ENCODE peak calls at places on chromosome 22, in four cellular contexts. D, Y, K and Q are unnamed samples.

GRCh38 chr22:49512471-49512870 is 315.2 kb downstream of the BRD1 start:
- DNase-seq in D (no peak), Y (no peak), K (no peak), Q (no peak)

GRCh38 chr22:43345761-43346261 is 2.6 kb upstream of the SCUBE1 start:
- DNase-seq in D (no peak), Y (no peak), K (no peak), Q (no peak)

GRCh38 chr22:29320546-29320945 is 5.0 kb upstream of the RASL10A start:
- DNase-seq in D (no peak), Y (no peak), K (no peak), Q (no peak)

GRCh38 chr22:19648419-19648929 is 65.8 kb upstream of the SEPTIN5 start:
- DNase-seq in D (peak; percentile 49), Y (no peak), K (no peak), Q (no peak)

GRCh38 chr22:39994046-39994565 is 648 bp upstream of the FAM83F start:
- DNase-seq in D (no peak), Y (no peak), K (no peak), Q (no peak)

GRCh38 chr22:38706101-38706884 is 549 bp downstream of the GTPBP1 start:
- DNase-seq in D (peak; percentile 38), Y (peak; percentile 78), K (peak; percentile 64), Q (peak; percentile 21)

GRCh38 chr22:44094751-44095302 is 70.7 kb downstream of the PARVB start:
- DNase-seq in D (no peak), Y (no peak), K (no peak), Q (no peak)

GRCh38 chr22:39514373-39514973 is 5.9 kb upstream of the ATF4 start:
- DNase-seq in D (peak; percentile 81), Y (no peak), K (peak; percentile 47), Q (no peak)

GRCh38 chr22:44648085-44648820 is 53.8 kb upstream of the PRR5 start:
- DNase-seq in D (no peak), Y (no peak), K (peak; percentile 8), Q (no peak)

GRCh38 chr22:35631597-35631996 is 14.5 kb upstream of the MB start:
- DNase-seq in D (peak; percentile 92), Y (peak; percentile 65), K (peak; percentile 60), Q (no peak)

GRCh38 chr22:37663521-37664140 is 5.1 kb downstream of the PDXP start:
- DNase-seq in D (no peak), Y (peak; percentile 83), K (no peak), Q (no peak)

GRCh38 chr22:29531419-29531818 is 22.1 kb downstream of the THOC5 start:
- DNase-seq in D (no peak), Y (no peak), K (no peak), Q (no peak)

GRCh38 chr22:24284747-24285203 is 14.1 kb downstream of the SPECC1L start:
- DNase-seq in D (no peak), Y (no peak), K (no peak), Q (no peak)

GRCh38 chr22:35981900-35982299 is 46.7 kb downstream of the RBFOX2 start:
- DNase-seq in D (no peak), Y (no peak), K (no peak), Q (no peak)

GRCh38 chr22:21003782-21004181 is 1.9 kb upstream of the THAP7 start:
- DNase-seq in D (no peak), Y (no peak), K (no peak), Q (no peak)

GRCh38 chr22:45970709-45971388 is 6.1 kb downstream of the WNT7B start:
- DNase-seq in D (peak; percentile 66), Y (no peak), K (peak; percentile 66), Q (no peak)
- H3K27me3 ChIP-seq in D (peaks cover 66% of the 10 kb centered on the region), Y (peaks cover 91% of the 10 kb centered on the region), K (peaks cover 48% of the 10 kb centered on the region), Q (no peaks in the 10 kb centered on the region)

GRCh38 chr22:50535113-50535512 is 5.3 kb upstream of the TYMP start:
- DNase-seq in D (no peak), Y (no peak), K (no peak), Q (no peak)
- H3K4me1 ChIP-seq in D (peaks cover 4% of the 10 kb centered on the region), Y (peaks cover 24% of the 10 kb centered on the region), K (peaks cover 9% of the 10 kb centered on the region), Q (peaks cover 8% of the 10 kb centered on the region)

DNA sequence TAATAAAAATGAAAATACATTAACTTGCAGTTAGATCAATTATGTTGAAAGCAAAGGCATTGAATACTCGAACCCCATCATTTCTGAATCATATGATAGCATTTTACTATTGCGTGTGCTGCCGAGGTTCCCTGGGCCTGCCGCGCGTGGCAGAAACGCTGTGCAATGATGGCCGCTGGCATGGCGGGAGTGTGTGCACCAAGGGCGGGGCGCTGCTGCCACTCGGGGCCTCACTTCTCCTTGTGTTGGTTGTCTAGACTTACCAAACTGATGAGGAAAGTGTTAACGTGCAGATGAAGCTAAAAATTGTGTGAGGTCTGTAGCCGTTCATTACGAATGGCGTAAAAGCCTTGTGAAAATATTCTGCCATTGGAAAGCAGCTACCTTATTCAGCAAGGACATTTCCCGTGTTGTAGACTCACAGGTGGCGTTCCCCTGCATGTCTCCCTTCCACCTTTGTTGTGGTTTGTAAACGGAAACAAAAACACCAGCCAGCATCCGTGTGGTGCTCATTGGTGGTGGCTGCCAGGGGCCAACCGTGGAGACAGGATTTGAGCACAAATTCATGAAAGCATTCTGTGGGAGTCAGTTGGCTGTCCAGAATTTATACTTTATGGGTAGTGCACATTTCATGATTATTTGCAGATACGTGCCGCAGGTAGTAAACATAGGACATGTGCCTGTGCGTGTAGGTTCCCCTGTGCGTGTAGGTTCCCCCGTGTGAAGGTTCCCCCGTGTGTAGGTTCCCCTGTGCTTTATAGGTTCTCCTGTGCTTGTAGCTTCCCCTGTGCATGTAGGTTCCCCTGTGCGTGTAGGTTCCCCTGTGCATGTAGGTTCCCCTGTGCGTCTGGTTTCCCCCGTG is 5.9 kb upstream of the GRAMD4 start:
- DNase-seq in D (no peak), Y (no peak), K (no peak), Q (no peak)
- TF ChIP-seq POLR2AphosphoS5 in D (no peak), Y (no peak), K (no peak), Q (no peak)

GRCh38 chr22:22141771-22142591 is 102.6 kb upstream of the VPREB1 start:
- DNase-seq in D (no peak), Y (no peak), K (no peak), Q (no peak)
- H3K27me3 ChIP-seq in D (peaks cover 100% of the 10 kb centered on the region), Y (peaks cover 22% of the 10 kb centered on the region), K (peaks cover 18% of the 10 kb centered on the region), Q (no peaks in the 10 kb centered on the region)

DNA sequence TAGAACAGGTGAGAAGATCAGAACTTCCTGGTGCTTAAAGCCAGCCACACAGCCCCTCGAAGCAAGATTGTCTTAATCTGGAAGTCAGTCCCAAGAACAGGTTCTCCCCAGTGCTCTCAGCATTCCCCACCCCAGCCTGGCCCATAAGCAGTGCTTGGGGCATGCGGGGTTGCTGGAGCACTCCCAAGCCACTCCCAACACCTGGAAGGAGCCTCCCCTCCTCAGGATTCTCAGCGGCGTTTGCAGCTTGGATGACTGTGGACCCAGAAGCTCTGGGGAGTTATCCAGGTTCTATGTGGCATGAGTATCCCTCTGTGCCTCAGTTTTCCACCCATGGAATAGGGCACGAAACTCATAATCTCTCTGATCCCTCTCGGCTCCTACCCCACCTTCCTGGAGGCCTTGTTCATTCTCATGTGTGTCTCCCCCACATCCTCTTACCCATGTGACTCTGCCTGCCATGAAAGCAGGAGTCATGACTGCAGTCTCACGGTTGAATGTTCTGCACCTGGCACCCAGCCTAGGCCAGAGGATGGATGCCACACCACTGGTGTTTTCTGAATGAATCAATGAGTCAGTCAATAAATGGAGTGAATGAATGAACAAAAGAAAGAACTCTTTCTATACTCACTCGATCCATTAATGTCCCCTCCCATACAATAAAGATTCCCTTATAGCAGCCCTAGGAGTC is 33.4 kb upstream of the WNT7B start:
- DNase-seq in D (no peak), Y (peak; percentile 63), K (no peak), Q (no peak)
- H3K4me1 ChIP-seq in D (peaks cover 3% of the 10 kb centered on the region), Y (peaks cover 45% of the 10 kb centered on the region), K (peaks cover 74% of the 10 kb centered on the region), Q (peaks cover 11% of the 10 kb centered on the region)

GRCh38 chr22:18156878-18157713 is 7.1 kb downstream of the USP18 start:
- DNase-seq in D (peak; percentile 95), Y (peak; percentile 84), K (peak; percentile 83), Q (peak; percentile 55)
- TF ChIP-seq POLR2AphosphoS5 in D (no peak), Y (no peak), K (no peak), Q (no peak)